ENCODE peak calls at places on chromosomes 2 and 18, in nine cellular contexts. Z, O, R, B, J, I, A, C and Y are unnamed samples.

GRCh38 chr2:184554736-184555135 is 43.6 kb upstream of the ZNF804A start:
- DNase-seq in Z (no peak), A (no peak), J (no peak), B (no peak), I (peak), O (peak), R (no peak), C (no peak), Y (no peak)

GRCh38 chr2:17626986-17627385 is 86.5 kb downstream of the VSNL1 start:
- DNase-seq in R (no peak), I (no peak), O (peak), J (no peak), C (no peak), Z (no peak), B (no peak), A (no peak), Y (no peak)

GRCh38 chr18:12911025-12911927 is 27.2 kb upstream of the PTPN2 start:
- DNase-seq in O (peak), Z (peak), A (no peak), I (peak), C (no peak), B (no peak), J (peak), R (peak), Y (no peak)

GRCh38 chr2:178478102-178478441 is 328 bp downstream of the FKBP7 start:
- DNase-seq in C (no peak), O (no peak), A (no peak), Z (peak), B (no peak), R (no peak), I (no peak), J (peak), Y (no peak)

GRCh38 chr18:61949946-61950345 is 57.1 kb upstream of the RNF152 start:
- DNase-seq in B (no peak), A (peak), C (no peak), O (peak), Z (no peak), J (no peak), I (peak), R (no peak), Y (no peak)

GRCh38 chr2:43327119-43327518 is 100.7 kb upstream of the ZFP36L2 start:
- DNase-seq in A (no peak), R (no peak), O (no peak), I (no peak), Z (no peak), J (no peak), B (no peak), C (no peak), Y (no peak)

GRCh38 chr18:13368080-13368813 is 149.7 kb downstream of the LDLRAD4 start:
- DNase-seq in Z (peak), C (no peak), O (no peak), A (no peak), I (no peak), B (no peak), R (no peak), J (no peak), Y (no peak)

GRCh38 chr2:152542344-152542994 is 174.8 kb downstream of the PRPF40A start:
- DNase-seq in A (no peak), Z (peak), C (no peak), R (no peak), J (no peak), B (no peak), O (peak), I (no peak), Y (no peak)

GRCh38 chr2:9971890-9972289 is 20.4 kb downstream of the GRHL1 start:
- DNase-seq in B (no peak), A (no peak), R (no peak), Z (no peak), I (no peak), C (no peak), O (no peak), J (no peak), Y (no peak)

GRCh38 chr2:9970386-9971044 is 19.0 kb downstream of the GRHL1 start:
- DNase-seq in A (no peak), I (no peak), O (no peak), B (no peak), Z (no peak), C (no peak), J (no peak), R (no peak), Y (no peak)

GRCh38 chr2:9972621-9973445 is 21.3 kb downstream of the GRHL1 start:
- DNase-seq in I (peak), O (peak), C (no peak), B (no peak), J (no peak), A (no peak), Z (no peak), R (no peak), Y (no peak)

GRCh38 chr2:9968940-9969497 is 17.5 kb downstream of the GRHL1 start:
- DNase-seq in Z (no peak), J (no peak), A (no peak), C (no peak), B (no peak), R (no peak), O (no peak), I (no peak), Y (no peak)

GRCh38 chr2:9971105-9971818 is 19.8 kb downstream of the GRHL1 start:
- DNase-seq in I (no peak), J (no peak), O (peak), B (no peak), A (no peak), Z (no peak), C (no peak), R (no peak), Y (peak)
- H3K4me3 ChIP-seq in I (no peak), J (no peak), O (no peak), B (no peak), A (no peak), Z (no peak), C (no peak), R (no peak), Y (no peak)

GRCh38 chr2:39519886-39520285 is 82.8 kb upstream of the MAP4K3 start:
- DNase-seq in C (no peak), J (no peak), O (no peak), A (no peak), Z (no peak), B (no peak), R (no peak), I (no peak), Y (no peak)
- TF ChIP-seq CTCF in C (no peak), J (no peak), O (no peak), A (no peak), Z (no peak), B (no peak), R (no peak), I (no peak), Y (no peak)

DNA sequence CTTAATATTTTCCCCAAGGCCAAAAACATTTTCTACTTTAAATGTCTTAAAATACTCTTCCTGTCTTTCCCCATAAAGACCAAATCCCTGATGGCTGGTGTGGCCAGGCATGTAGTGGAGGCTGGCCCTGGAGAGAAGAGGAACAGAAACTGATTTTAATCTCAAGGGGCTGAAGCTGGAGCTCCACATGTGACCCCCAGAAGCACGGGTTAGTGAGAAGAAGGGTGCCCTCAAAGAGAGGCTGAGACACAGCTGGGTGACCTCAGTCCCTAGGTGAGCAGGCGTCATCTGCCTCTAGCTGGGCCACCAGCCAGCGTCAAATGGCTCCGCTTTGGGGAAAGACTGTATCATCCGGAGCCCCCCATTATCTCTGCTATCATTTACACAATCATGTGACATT is 19.3 kb upstream of the TMEM18 start:
- DNase-seq in R (no peak), B (no peak), J (no peak), Z (no peak), O (no peak), C (no peak), I (no peak), A (no peak), Y (no peak)
- H3K4me3 ChIP-seq in R (no peak), B (no peak), J (no peak), Z (no peak), O (no peak), C (no peak), I (no peak), A (no peak), Y (no peak)

GRCh38 chr2:106193977-106194778 is at the start of gene UXS1:
- DNase-seq in O (peak), Z (peak), B (peak), A (peak), C (peak), R (peak), I (peak), J (peak), Y (peak)

GRCh38 chr2:106195456-106195855 is 1.4 kb upstream of the UXS1 start:
- DNase-seq in C (no peak), R (no peak), Z (no peak), A (no peak), B (no peak), I (no peak), O (no peak), J (no peak), Y (no peak)

GRCh38 chr2:106197878-106198277 is 3.8 kb upstream of the UXS1 start:
- DNase-seq in J (no peak), Z (no peak), C (no peak), R (peak), A (peak), I (peak), B (no peak), O (peak), Y (peak)

GRCh38 chr2:106193491-106193976 is 567 bp downstream of the UXS1 start:
- DNase-seq in C (no peak), J (no peak), A (no peak), R (peak), B (peak), O (no peak), I (peak), Z (peak), Y (no peak)

DNA sequence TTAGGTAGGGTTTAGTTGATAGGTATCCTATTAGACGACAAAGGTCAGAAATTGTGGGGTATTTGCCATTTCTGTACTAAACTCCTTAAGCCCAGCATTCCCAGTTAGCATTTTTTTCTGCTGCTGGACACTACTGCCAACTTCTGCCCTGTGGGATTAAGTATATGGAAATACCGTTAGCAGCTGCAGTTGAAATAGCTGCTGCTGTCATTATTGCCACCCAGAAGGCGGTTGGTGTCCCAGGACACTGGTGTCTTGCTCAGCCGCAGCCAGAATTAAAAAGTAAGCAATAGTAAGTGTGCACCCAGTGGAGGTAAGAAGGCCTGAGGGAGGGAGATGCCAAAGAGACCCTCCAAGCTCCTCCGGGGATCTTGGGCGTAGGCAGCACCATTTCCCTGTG is 1.9 kb upstream of the UXS1 start:
- DNase-seq in R (no peak), A (no peak), J (no peak), I (no peak), Z (no peak), B (no peak), C (no peak), O (no peak), Y (no peak)
- TF ChIP-seq CTCF in R (no peak), A (no peak), J (no peak), I (no peak), Z (no peak), B (no peak), C (no peak), O (no peak), Y (no peak)

DNA sequence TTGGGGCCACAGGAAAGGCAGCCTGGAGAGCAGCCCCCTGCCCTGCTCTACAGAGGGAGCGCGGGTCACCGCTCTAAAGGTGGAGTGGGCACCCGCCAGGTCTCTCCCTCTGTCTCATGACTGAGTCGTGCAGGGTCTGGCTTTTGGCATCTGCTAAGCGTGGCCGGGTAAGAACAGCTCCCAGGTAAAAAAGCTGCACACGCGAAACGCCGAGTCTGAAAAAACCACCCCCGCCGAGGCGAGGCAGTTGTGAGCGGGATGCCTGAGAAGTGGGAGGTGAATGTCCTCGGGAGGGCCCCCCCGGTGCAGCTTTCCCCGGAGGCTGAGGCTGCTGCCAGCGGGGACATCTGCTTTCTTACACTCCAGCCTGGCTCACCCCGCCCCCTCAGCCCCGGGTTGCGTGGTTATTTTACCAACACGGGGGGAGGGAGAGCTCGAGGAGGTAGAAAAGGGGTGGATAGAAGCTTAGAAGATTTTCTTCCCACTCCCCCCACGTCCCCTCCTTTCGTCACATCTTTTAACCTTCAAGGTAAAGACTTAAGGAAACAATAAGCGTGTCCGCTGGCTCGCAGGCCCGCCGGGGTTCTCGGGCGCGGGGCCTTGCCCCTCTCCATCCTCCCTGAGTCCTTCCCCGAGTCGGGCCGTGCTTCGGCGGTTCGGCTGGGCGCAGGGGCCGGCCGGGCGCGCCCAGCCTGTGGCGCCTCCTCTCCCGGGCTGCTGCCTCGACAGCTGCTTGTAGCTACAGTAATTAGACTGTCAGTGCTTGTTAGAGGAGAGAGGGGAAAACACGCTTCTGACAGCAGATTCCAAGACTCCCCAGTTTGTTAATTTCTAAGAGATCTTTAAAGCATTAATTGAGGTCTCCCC is 70.6 kb upstream of the PSMD14 start:
- DNase-seq in Z (peak), O (peak), R (peak), B (no peak), A (no peak), C (no peak), I (peak), J (peak), Y (no peak)
- H3K4me3 ChIP-seq in Z (peak), O (peak), R (peak), B (peak), A (peak), C (peak), I (peak), J (peak), Y (peak)